ENCODE peak calls at places on chromosomes 3 and 15, in ten cellular contexts. X is neuronal stem cell, T is heart left ventricle, U is HCT116, H is esophagus squamous epithelium, Q is AG09309, I is Panc1, R is fibroblast of lung, V is psoas muscle, G is adrenal gland. F is an unnamed sample.

GRCh38 chr3:111590096-111590491 is 5.1 kb downstream of the ZBED2 start:
- DNase-seq in V (no peak), T (no peak), U (no peak), X (no peak), Q (no peak), G (no peak), R (no peak), H (no peak), I (no peak), F (no peak)

GRCh38 chr3:187799942-187800637 is 54.8 kb upstream of the BCL6 start:
- DNase-seq in U (no peak), V (no peak), I (no peak), Q (no peak), G (no peak), X (no peak), R (no peak), T (no peak), H (no peak), F (no peak)

GRCh38 chr3:10941972-10942371 is 50.6 kb upstream of the SLC6A1 start:
- DNase-seq in V (no peak), X (no peak), G (no peak), H (no peak), Q (no peak), U (no peak), T (no peak), R (no peak), I (no peak), F (no peak)

GRCh38 chr3:23259515-23259914 is 56.4 kb downstream of the UBE2E2 start:
- DNase-seq in I (no peak), Q (no peak), X (no peak), H (no peak), U (no peak), V (no peak), R (no peak), T (no peak), G (no peak), F (no peak)

GRCh38 chr3:11385329-11385728 is 113.1 kb downstream of the ATG7 start:
- DNase-seq in U (no peak), V (no peak), G (no peak), R (no peak), Q (no peak), H (no peak), X (no peak), I (no peak), T (no peak), F (no peak)

GRCh38 chr3:190566043-190566933 is 52.4 kb downstream of the IL1RAP start:
- DNase-seq in U (peak), G (peak), I (peak), Q (peak), V (peak), H (peak), T (peak), X (no peak), R (peak), F (peak)

GRCh38 chr15:79442911-79443310 is 10.8 kb downstream of the MINAR1 start:
- DNase-seq in T (no peak), Q (no peak), I (no peak), X (no peak), H (no peak), R (no peak), U (no peak), G (no peak), V (no peak), F (no peak)

GRCh38 chr15:39028069-39028468 is 463.5 kb upstream of the RASGRP1 start:
- DNase-seq in I (peak), H (no peak), R (peak), U (no peak), X (no peak), T (peak), Q (no peak), G (peak), V (peak), F (no peak)

GRCh38 chr3:42497009-42497731 is 5.3 kb upstream of the VIPR1 start:
- DNase-seq in V (no peak), R (no peak), H (no peak), U (peak), G (peak), T (no peak), X (peak), I (no peak), Q (peak), F (peak)

GRCh38 chr15:27550635-27551034 is 548.5 kb downstream of the OCA2 start:
- DNase-seq in X (no peak), G (no peak), I (no peak), Q (no peak), U (no peak), H (no peak), T (no peak), V (no peak), R (no peak), F (no peak)

GRCh38 chr3:30454636-30455035 is 151.8 kb upstream of the TGFBR2 start:
- DNase-seq in R (no peak), X (no peak), Q (no peak), H (no peak), T (no peak), V (peak), I (no peak), U (no peak), G (no peak), F (no peak)

GRCh38 chr3:149179225-149179624 is 42.4 kb downstream of the CP start:
- DNase-seq in U (no peak), I (peak), R (peak), T (no peak), V (no peak), G (no peak), H (no peak), Q (no peak), X (no peak), F (peak)

GRCh38 chr3:56802411-56802745 is 629 bp upstream of the ARHGEF3 start:
- DNase-seq in T (no peak), I (no peak), V (no peak), R (no peak), X (no peak), Q (no peak), U (no peak), G (no peak), H (no peak), F (no peak)
- H3K4me3 ChIP-seq in T (peak), I (peak), V (peak), R (peak), X (peak), Q (peak), U (peak), G (no peak), H (peak), F (peak)

GRCh38 chr3:168925568-168925967 is 737.9 kb downstream of the MECOM start:
- DNase-seq in X (no peak), G (no peak), Q (no peak), V (no peak), H (no peak), I (no peak), U (no peak), T (no peak), R (no peak), F (no peak)
- H3K4me3 ChIP-seq in X (no peak), G (no peak), Q (no peak), V (no peak), H (no peak), I (no peak), U (no peak), T (no peak), R (no peak), F (no peak)

GRCh38 chr3:171323934-171324535 is 136.2 kb downstream of the TNIK start:
- DNase-seq in V (no peak), I (no peak), H (no peak), R (peak), G (no peak), Q (peak), X (no peak), U (no peak), T (no peak), F (no peak)
- H3K4me3 ChIP-seq in V (peak), I (no peak), H (no peak), R (peak), G (no peak), Q (no peak), X (no peak), U (no peak), T (no peak), F (no peak)

GRCh38 chr3:31710123-31710841 is 177.6 kb downstream of the STT3B start:
- DNase-seq in Q (no peak), T (no peak), I (no peak), V (no peak), G (no peak), R (no peak), H (no peak), X (no peak), U (no peak), F (no peak)
- H3K4me3 ChIP-seq in Q (no peak), T (no peak), I (no peak), V (no peak), G (no peak), R (no peak), H (no peak), X (no peak), U (no peak), F (no peak)

GRCh38 chr15:57112178-57112577 is 193.7 kb downstream of the TCF12 start:
- DNase-seq in Q (no peak), U (no peak), G (no peak), H (no peak), V (peak), I (no peak), R (no peak), T (no peak), X (no peak), F (no peak)

GRCh38 chr15:57111002-57111401 is 192.6 kb downstream of the TCF12 start:
- DNase-seq in T (no peak), I (no peak), V (no peak), Q (no peak), G (no peak), R (no peak), H (no peak), X (no peak), U (no peak), F (no peak)

GRCh38 chr15:57114070-57114469 is 195.6 kb downstream of the TCF12 start:
- DNase-seq in I (no peak), U (no peak), X (no peak), R (peak), V (no peak), Q (no peak), G (no peak), H (no peak), T (no peak), F (no peak)

DNA sequence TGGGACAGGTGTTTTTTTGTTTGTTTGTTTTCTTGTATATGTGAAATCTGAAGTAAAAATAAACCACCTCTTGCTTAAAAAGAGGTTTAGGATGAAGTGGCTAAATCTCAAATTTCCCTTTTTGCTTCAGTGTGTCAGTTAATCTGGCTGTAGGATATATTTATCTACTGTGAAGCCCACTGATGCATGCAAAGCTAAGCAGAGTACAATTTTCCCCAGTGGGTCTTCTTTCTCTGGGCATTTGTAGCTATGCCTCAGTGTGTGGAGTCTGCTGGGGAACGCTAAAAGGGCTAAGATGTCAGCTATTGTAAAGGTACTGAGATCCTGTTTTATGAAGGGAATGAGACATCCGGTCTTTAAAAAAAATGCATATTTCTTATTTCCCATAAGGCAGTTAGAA is 190.6 kb downstream of the TCF12 start:
- DNase-seq in X (no peak), R (no peak), Q (no peak), G (no peak), T (no peak), H (no peak), U (no peak), V (no peak), I (no peak), F (no peak)
- H3K4me3 ChIP-seq in X (no peak), R (no peak), Q (no peak), G (no peak), T (no peak), H (no peak), U (no peak), V (no peak), I (no peak), F (no peak)

GRCh38 chr3:127050733-127051132 is 67.8 kb downstream of the PLXNA1 start:
- DNase-seq in Q (no peak), U (no peak), I (no peak), T (peak), G (no peak), H (no peak), R (no peak), V (peak), X (no peak), F (no peak)

GRCh38 chr3:127053979-127054378 is 71.1 kb downstream of the PLXNA1 start:
- DNase-seq in T (peak), G (no peak), X (no peak), H (no peak), Q (no peak), U (no peak), R (no peak), I (no peak), V (peak), F (no peak)

GRCh38 chr3:127053450-127053849 is 70.5 kb downstream of the PLXNA1 start:
- DNase-seq in R (no peak), T (peak), I (no peak), V (peak), X (no peak), U (no peak), G (no peak), Q (no peak), H (no peak), F (no peak)

GRCh38 chr3:127052121-127052561 is 69.2 kb downstream of the PLXNA1 start:
- DNase-seq in U (no peak), R (no peak), X (no peak), H (no peak), T (peak), I (no peak), G (peak), V (peak), Q (no peak), F (no peak)

DNA sequence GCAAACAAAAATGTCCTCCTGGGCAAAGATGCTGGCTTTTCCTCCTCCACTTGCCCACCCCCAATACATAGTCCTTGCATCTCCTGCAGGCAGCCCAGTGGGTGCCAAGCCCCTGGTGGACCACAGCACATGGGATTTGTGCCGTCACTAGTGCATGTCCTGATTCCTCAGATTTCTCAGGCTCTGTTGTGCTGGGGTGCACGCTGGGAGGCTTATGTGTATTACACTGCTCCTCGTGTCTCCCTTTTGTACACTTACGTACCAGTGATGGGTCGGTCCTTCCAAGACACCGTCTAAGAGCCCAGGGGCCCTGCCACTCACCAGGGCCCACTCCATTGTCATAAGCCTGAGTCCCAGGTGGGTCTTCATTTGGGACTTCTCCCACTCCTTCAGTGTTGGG is 70.1 kb downstream of the PLXNA1 start:
- DNase-seq in X (no peak), Q (no peak), H (no peak), U (no peak), T (peak), G (no peak), I (no peak), R (no peak), V (no peak), F (no peak)
- H3K4me3 ChIP-seq in X (no peak), Q (no peak), H (no peak), U (no peak), T (no peak), G (no peak), I (no peak), R (no peak), V (no peak), F (no peak)

DNA sequence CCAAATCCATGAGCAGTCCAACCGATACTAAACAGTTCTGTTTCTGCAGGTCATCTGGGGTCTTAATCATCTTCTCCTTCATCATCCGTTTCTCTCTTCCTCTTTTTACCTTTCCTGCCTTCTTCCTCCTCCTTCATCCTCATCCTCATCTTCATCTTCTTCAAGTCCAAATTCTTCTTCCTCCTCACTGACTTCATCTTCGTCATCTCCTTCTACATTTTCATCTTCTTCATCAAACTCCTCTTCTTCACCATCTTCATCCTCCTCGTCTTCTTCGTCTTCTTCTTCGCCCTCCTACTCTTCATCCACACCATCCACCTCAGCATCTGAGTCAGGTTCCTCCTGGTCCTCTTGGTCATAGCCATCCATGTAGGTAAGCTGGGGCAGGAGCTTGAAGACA is 14.2 kb upstream of the COMMD4 start:
- DNase-seq in I (no peak), R (no peak), H (no peak), Q (no peak), T (no peak), G (no peak), V (no peak), U (no peak), X (no peak), F (no peak)
- H3K4me3 ChIP-seq in I (no peak), R (no peak), H (no peak), Q (no peak), T (no peak), G (no peak), V (no peak), U (no peak), X (no peak), F (no peak)

GRCh38 chr3:9247361-9248231 is 1.9 kb downstream of the SRGAP3 start:
- DNase-seq in X (no peak), G (no peak), I (no peak), R (no peak), H (no peak), Q (no peak), U (no peak), T (no peak), V (no peak), F (no peak)
- H3K4me3 ChIP-seq in X (peak), G (no peak), I (no peak), R (peak), H (peak), Q (peak), U (no peak), T (peak), V (peak), F (no peak)

GRCh38 chr3:134794950-134795775 is at the start of gene EPHB1:
- DNase-seq in H (no peak), X (peak), V (peak), Q (peak), U (peak), R (peak), I (peak), T (peak), G (peak), F (peak)

GRCh38 chr3:134797816-134798451 is 2.9 kb downstream of the EPHB1 start:
- DNase-seq in G (peak), T (no peak), U (no peak), I (no peak), R (no peak), H (no peak), V (no peak), X (no peak), Q (no peak), F (no peak)

GRCh38 chr3:134795776-134796312 is 784 bp downstream of the EPHB1 start:
- DNase-seq in R (peak), G (peak), T (no peak), I (no peak), V (peak), U (no peak), Q (peak), H (no peak), X (peak), F (no peak)

GRCh38 chr3:134797080-134797801 is 2.2 kb downstream of the EPHB1 start:
- DNase-seq in Q (no peak), G (peak), T (no peak), H (no peak), I (no peak), V (no peak), R (no peak), U (no peak), X (no peak), F (no peak)

DNA sequence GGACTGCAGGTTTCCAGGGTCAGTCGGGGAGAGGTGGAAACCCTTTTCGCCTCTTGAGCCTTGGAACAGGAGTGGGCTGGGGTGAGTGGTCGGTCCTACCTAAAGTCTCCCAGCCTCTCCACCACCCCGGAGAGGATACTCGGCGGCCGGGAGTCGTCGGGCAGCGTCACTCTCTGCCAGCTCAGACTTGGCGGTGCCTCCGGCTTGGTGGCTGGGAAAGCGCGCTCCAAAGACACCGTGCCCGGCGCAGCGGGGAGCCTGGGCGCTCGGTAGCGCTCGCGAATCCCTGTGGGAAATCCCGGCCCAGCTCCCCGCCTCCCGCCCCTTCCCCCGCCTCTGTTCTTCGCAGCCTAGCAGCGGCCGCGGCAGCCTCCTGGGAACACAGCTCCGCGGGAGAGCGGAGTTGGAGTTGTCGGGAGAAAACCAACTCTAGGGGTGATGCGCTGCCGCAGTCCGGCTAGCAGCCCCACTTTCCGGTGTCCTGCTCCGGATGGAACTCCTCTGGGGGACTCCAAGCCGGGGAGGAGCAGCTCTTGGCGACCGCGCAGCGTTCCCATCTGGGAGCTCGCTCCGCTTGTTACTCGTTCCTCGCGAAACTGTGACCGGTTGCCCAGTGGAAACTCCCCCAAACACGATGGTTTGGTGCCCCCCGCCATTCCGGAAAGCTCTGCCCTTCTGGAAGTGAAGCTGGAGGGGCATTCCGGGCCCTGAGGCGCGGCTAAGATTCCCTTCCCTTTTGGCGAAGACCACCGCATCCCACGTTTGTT is 1.4 kb downstream of the EPHB1 start:
- DNase-seq in G (peak), T (no peak), V (peak), X (peak), H (no peak), U (no peak), I (no peak), Q (no peak), R (peak), F (no peak)
- H3K4me3 ChIP-seq in G (no peak), T (peak), V (peak), X (peak), H (peak), U (no peak), I (peak), Q (peak), R (peak), F (peak)